ENCODE peak calls at places on chromosomes 12 and 14, in nine cellular contexts. V is heart left ventricle; J is heart right ventricle; P is astrocyte of the spinal cord; T is endothelial cell; F is thoracic aorta; C is CD8-positive, alpha-beta T cell; N is GM20000; B is IMR-90. Q is an unnamed sample.

GRCh38 chr12:106415134-106415533 is 57.6 kb downstream of the POLR3B start:
- DNase-seq in N (no peak), V (no peak), C (no peak), F (no peak), B (peak; percentile 91), P (peak; percentile 12), T (no peak), J (no peak), Q (no peak)

GRCh38 chr12:111129149-111129548 is 208.8 kb upstream of the MYL2 start:
- DNase-seq in N (no peak), P (no peak), J (no peak), B (no peak), F (no peak), C (no peak), V (no peak), T (no peak), Q (no peak)

GRCh38 chr12:122024132-122024785 is 2.6 kb downstream of the BCL7A start:
- DNase-seq in J (no peak), V (no peak), T (no peak), F (no peak), B (peak; percentile 25), N (peak; percentile 63), P (no peak), C (no peak), Q (no peak)

GRCh38 chr12:84159245-84159644 is 753.4 kb downstream of the SLC6A15 start:
- DNase-seq in N (no peak), T (no peak), C (no peak), J (no peak), P (no peak), B (peak; percentile 64), F (no peak), V (no peak), Q (no peak)

GRCh38 chr12:124497658-124498057 is 69.8 kb downstream of the NCOR2 start:
- DNase-seq in J (peak; percentile 72), V (peak; percentile 84), N (peak; percentile 76), P (peak; percentile 81), B (peak; percentile 96), T (no peak), C (no peak), F (peak; percentile 64), Q (no peak)

GRCh38 chr14:24298892-24299254 is 707 bp downstream of the DHRS1 start:
- DNase-seq in F (no peak), C (no peak), T (no peak), V (no peak), P (peak; percentile 54), B (peak; percentile 77), N (no peak), J (no peak), Q (no peak)

GRCh38 chr14:103483600-103483999 is 39.0 kb downstream of the CKB start:
- DNase-seq in T (no peak), N (no peak), C (no peak), J (no peak), B (peak; percentile 98), V (no peak), P (peak; percentile 86), F (no peak), Q (no peak)

GRCh38 chr12:79761341-79761740 is 70.6 kb upstream of the PAWR start:
- DNase-seq in F (no peak), J (no peak), N (no peak), P (no peak), T (no peak), V (no peak), B (peak; percentile 16), C (no peak), Q (no peak)

GRCh38 chr12:106245767-106246166 is 2.1 kb downstream of the CKAP4 start:
- DNase-seq in C (no peak), B (peak; percentile 54), J (no peak), N (no peak), V (no peak), P (peak; percentile 69), F (no peak), T (no peak), Q (no peak)

GRCh38 chr14:87430810-87431209 is 562.2 kb downstream of the GALC start:
- DNase-seq in P (no peak), J (no peak), N (no peak), F (no peak), T (no peak), B (peak; percentile 75), V (no peak), C (no peak), Q (no peak)

GRCh38 chr12:101051901-101052550 is 158.0 kb downstream of the SLC5A8 start:
- DNase-seq in V (no peak), J (no peak), F (no peak), B (peak; percentile 81), P (peak; percentile 72), N (no peak), T (no peak), C (no peak), Q (no peak)

GRCh38 chr12:49805409-49805808 is 22.8 kb downstream of the NCKAP5L start:
- DNase-seq in P (no peak), V (no peak), J (no peak), F (no peak), B (no peak), T (no peak), N (no peak), C (no peak), Q (no peak)

GRCh38 chr14:23644919-23645336 is 8.8 kb downstream of the DHRS2 start:
- DNase-seq in B (no peak), F (no peak), C (no peak), V (no peak), J (no peak), N (no peak), P (no peak), T (no peak), Q (no peak)

DNA sequence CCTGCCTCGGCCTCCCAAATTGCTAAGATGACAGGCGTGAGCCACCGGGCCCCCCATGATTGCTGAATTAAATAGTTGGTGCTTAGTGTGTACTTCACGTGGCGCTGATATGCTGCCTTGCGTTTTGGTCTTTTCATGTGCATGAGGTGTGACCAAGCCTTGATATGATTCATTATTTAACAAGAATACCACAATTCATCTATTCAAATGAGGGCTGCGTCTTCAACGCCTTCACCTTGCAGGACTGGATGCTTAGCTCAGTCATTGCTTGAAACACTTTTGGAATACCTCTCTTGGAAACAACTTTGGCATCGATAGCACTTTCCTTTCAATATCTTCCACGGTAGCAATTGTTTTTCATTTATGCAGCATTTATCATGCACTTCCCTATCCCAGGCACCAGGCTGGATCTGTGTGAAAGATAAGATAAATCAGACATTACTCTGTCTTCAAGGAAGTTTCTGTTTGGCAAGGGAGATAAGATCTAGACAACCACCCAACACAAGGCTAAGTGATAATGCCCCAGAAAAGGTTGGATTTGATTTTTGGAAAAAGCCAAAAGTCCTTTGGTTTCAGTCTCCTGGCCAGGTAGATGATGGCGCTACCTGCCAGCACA is 1.3 kb upstream of the TEAD4 start:
- DNase-seq in F (no peak), V (no peak), P (peak; percentile 17), N (no peak), J (no peak), T (no peak), B (no peak), C (no peak), Q (no peak)
- TF ChIP-seq CTCF in F (no peak), V (no peak), P (no peak), N (no peak), J (no peak), T (no peak), B (no peak), C (no peak), Q (no peak)

GRCh38 chr12:25924535-25925001 is 33.9 kb upstream of the RASSF8 start:
- DNase-seq in B (no peak), C (no peak), F (no peak), N (no peak), P (no peak), T (no peak), J (no peak), V (no peak), Q (no peak)
- TF ChIP-seq CTCF in B (no peak), C (no peak), F (no peak), N (no peak), P (no peak), T (no peak), J (no peak), V (no peak), Q (no peak)

GRCh38 chr12:6181166-6181565 is 19.0 kb upstream of the CD9 start:
- DNase-seq in C (no peak), B (no peak), P (no peak), N (no peak), V (no peak), F (no peak), T (no peak), J (no peak), Q (no peak)

GRCh38 chr12:6180300-6181051 is 19.7 kb upstream of the CD9 start:
- DNase-seq in J (peak; percentile 66), N (no peak), C (no peak), T (no peak), V (peak; percentile 85), P (peak; percentile 75), B (peak; percentile 86), F (no peak), Q (no peak)

GRCh38 chr12:6181583-6182278 is 18.5 kb upstream of the CD9 start:
- DNase-seq in V (no peak), J (no peak), F (no peak), C (no peak), N (no peak), T (no peak), P (peak; percentile 28), B (no peak), Q (no peak)

GRCh38 chr12:6177593-6178358 is 22.4 kb upstream of the CD9 start:
- DNase-seq in B (no peak), C (no peak), P (no peak), V (no peak), F (no peak), J (no peak), T (no peak), N (no peak), Q (no peak)

GRCh38 chr12:6178981-6179761 is 21.0 kb upstream of the CD9 start:
- DNase-seq in J (no peak), F (no peak), N (no peak), B (peak; percentile 51), V (no peak), P (peak; percentile 56), T (no peak), C (no peak), Q (no peak)
- TF ChIP-seq CTCF in J (no peak), F (no peak), N (no peak), B (peak; percentile 31), V (no peak), P (peak; percentile 25), T (no peak), C (no peak), Q (no peak)

DNA sequence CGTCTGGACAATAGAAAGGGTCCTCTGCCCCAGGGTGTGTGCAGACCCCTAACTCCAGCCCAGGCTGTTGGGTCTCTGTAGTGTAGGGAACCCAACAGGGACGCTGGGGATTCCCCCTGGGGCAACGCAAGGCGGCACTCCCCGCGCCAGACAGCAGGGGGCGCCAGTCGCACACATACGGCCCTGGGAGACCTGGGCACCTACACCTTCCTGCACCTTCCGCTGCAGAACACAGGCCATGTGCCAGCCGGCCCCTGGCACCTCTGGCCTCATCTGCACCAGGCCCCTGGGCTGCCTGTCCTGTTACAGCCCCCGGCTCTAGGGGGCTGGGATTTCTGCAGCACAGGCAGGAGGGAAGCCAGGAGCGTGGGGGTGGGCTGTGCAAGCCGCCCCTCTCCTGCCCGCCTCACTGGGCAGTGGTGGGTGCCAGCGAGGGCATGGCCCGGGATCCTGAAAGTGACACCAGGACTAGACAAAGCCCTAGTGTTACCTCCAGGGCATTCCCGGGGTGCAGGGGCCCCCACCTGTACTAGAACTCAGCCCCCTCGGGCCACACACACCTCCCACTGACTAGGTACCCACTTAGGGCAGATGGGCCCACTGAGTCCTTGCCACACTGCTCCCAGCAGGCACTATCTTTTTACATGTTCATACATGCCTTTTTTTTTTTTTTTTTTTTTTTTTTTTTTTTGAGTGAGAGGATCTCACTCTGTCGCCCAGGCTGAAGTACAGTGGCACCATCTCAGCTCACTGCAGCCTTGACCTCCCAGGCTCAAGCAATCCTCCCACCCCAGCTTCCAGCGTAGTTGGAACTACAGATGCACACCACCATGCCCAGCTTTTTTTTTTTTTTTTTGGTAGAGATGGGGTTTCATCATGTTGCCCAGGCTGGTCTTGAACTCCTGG is 37.5 kb downstream of the CCNK start:
- DNase-seq in P (peak; percentile 30), B (peak; percentile 32), V (peak; percentile 87), F (no peak), N (peak; percentile 89), C (peak; percentile 92), J (peak; percentile 82), T (peak; percentile 84), Q (peak; percentile 86)
- TF ChIP-seq CTCF in P (peak; percentile 98), B (peak; percentile 94), V (peak; percentile 99), F (peak; percentile 91), N (peak; percentile 94), C (peak; percentile 88), J (peak; percentile 97), T (peak; percentile 99), Q (peak; percentile 80)

Q was measured in D721Med.